ENCODE peak calls at places on chromosomes 5 and 9, in five cellular contexts. W is omental fat pad, L is ascending aorta, X is AG20443, Q is K562. G is an unnamed sample.

GRCh38 chr5:95631991-95632675 is 12.2 kb downstream of the GPR150 start:
- DNase-seq in X (peak), Q (peak), L (peak), W (no peak), G (no peak)

GRCh38 chr9:105993921-105994715 is 299.8 kb downstream of the TMEM38B start:
- DNase-seq in W (no peak), Q (no peak), X (no peak), L (no peak), G (no peak)

GRCh38 chr5:175895701-175896102 is 24.3 kb downstream of the CPLX2 start:
- DNase-seq in X (no peak), Q (no peak), W (no peak), L (no peak), G (peak)

GRCh38 chr9:104844710-104845109 is 80.8 kb downstream of the NIPSNAP3B start:
- DNase-seq in L (no peak), W (no peak), Q (no peak), X (no peak), G (no peak)

GRCh38 chr9:18861599-18862546 is 171.1 kb downstream of the SAXO1 start:
- DNase-seq in L (peak), X (peak), Q (no peak), W (no peak), G (no peak)

GRCh38 chr9:133074111-133074651 is 12.4 kb downstream of the CEL start:
- DNase-seq in W (no peak), X (peak), Q (no peak), L (no peak), G (no peak)

GRCh38 chr5:154446183-154447073 is 631 bp downstream of the SAP30L start:
- DNase-seq in Q (peak), L (peak), X (peak), W (peak), G (peak)

GRCh38 chr5:172055421-172055820 is 49.0 kb upstream of the FBXW11 start:
- DNase-seq in W (no peak), X (no peak), L (peak), Q (no peak), G (no peak)

GRCh38 chr9:133683494-133684460 is 47.6 kb downstream of the DBH start:
- DNase-seq in L (no peak), W (no peak), Q (no peak), X (no peak), G (peak)

GRCh38 chr5:119397518-119398380 is 41.9 kb downstream of the TNFAIP8 start:
- DNase-seq in L (no peak), Q (no peak), W (no peak), X (peak), G (peak)

GRCh38 chr9:75930193-75930592 is 39.7 kb downstream of the PCSK5 start:
- DNase-seq in Q (no peak), X (no peak), W (no peak), L (no peak), G (no peak)

GRCh38 chr5:138981606-138982005 is 106.5 kb upstream of the LRRTM2 start:
- DNase-seq in Q (no peak), W (no peak), L (peak), X (peak), G (no peak)

GRCh38 chr5:6716634-6717149 is 3.5 kb downstream of the TENT4A start:
- DNase-seq in L (peak), X (no peak), W (no peak), Q (no peak), G (no peak)

GRCh38 chr5:67657055-67657454 is 460.5 kb upstream of the CD180 start:
- DNase-seq in L (no peak), W (no peak), Q (no peak), X (no peak), G (no peak)

GRCh38 chr5:170783498-170784247 is at the start of gene GABRP:
- DNase-seq in Q (no peak), W (no peak), X (no peak), L (no peak), G (no peak)

GRCh38 chr5:83839256-83839655 is 118.6 kb upstream of the HAPLN1 start:
- DNase-seq in L (no peak), Q (no peak), W (no peak), X (no peak), G (no peak)

GRCh38 chr5:85293139-85293785 is 908.6 kb upstream of the EDIL3 start:
- DNase-seq in L (no peak), X (no peak), Q (no peak), W (no peak), G (no peak)

GRCh38 chr5:616342-617039 is 4.4 kb downstream of the CEP72 start:
- DNase-seq in L (peak), Q (no peak), W (peak), X (no peak), G (no peak)

GRCh38 chr9:81268048-81268447 is 421.3 kb downstream of the TLE1 start:
- DNase-seq in Q (no peak), L (no peak), W (no peak), X (no peak), G (no peak)

GRCh38 chr5:162230348-162230747 is 162.8 kb downstream of the GABRG2 start:
- DNase-seq in X (no peak), L (no peak), W (no peak), Q (no peak), G (no peak)

GRCh38 chr5:112742424-112742823 is 4.7 kb downstream of the APC start:
- DNase-seq in Q (peak), W (no peak), L (no peak), X (no peak), G (no peak)

GRCh38 chr5:31106742-31107546 is 86.5 kb upstream of the CDH6 start:
- DNase-seq in L (no peak), W (no peak), Q (no peak), X (no peak), G (peak)

GRCh38 chr9:121807918-121808278 is 156.5 kb downstream of the DAB2IP start:
- DNase-seq in W (no peak), Q (no peak), L (no peak), X (no peak), G (no peak)

GRCh38 chr5:167720676-167721260 is 570.7 kb upstream of the WWC1 start:
- DNase-seq in W (no peak), L (no peak), Q (no peak), X (peak), G (no peak)

GRCh38 chr9:116308070-116308469 is 154.5 kb downstream of the PAPPA start:
- DNase-seq in W (no peak), L (no peak), Q (no peak), X (no peak), G (no peak)

GRCh38 chr5:43839218-43839617 is 236.2 kb downstream of the NNT start:
- DNase-seq in L (no peak), W (no peak), X (peak), Q (no peak), G (no peak)

GRCh38 chr9:80040457-80040856 is 468.7 kb downstream of the TLE4 start:
- DNase-seq in W (no peak), X (no peak), L (no peak), Q (no peak), G (peak)

GRCh38 chr5:180441577-180441976 is 52.6 kb upstream of the CNOT6 start:
- DNase-seq in Q (no peak), X (peak), L (no peak), W (peak), G (no peak)

GRCh38 chr5:6583049-6583880 is 49.6 kb downstream of the NSUN2 start:
- DNase-seq in X (peak), W (no peak), Q (peak), L (no peak), G (peak)

GRCh38 chr5:159184858-159185381 is 24.4 kb downstream of the RNF145 start:
- DNase-seq in X (peak), W (no peak), L (no peak), Q (no peak), G (no peak)

GRCh38 chr9:109875495-109875894 is 95.5 kb downstream of the PALM2AKAP2 start:
- DNase-seq in Q (no peak), X (no peak), W (no peak), L (no peak), G (no peak)

GRCh38 chr9:136225748-136226679 is 19.6 kb downstream of the QSOX2 start:
- DNase-seq in Q (peak), W (peak), X (peak), L (no peak), G (peak)

G was measured in NCI-H82.